ENCODE peak calls at places on chromosomes 3 and 15, in six cellular contexts. One of them, this sample, is unnamed.

GRCh38 chr3:114892880-114893279 is 254.2 kb downstream of the ZBTB20 start:
- DNase-seq in endothelial cell of umbilical vein: no peak
- DNase-seq in body of pancreas: peak; percentile 61
- DNase-seq in H54: no peak
- DNase-seq in GM12878: no peak
- DNase-seq in stomach: no peak
- DNase-seq in this sample: no peak

GRCh38 chr3:169664034-169664820 is 715 bp upstream of the MECOM start:
- DNase-seq in endothelial cell of umbilical vein: peak; percentile 71
- DNase-seq in H54: no peak
- DNase-seq in GM12878: no peak
- DNase-seq in stomach: peak; percentile 43
- DNase-seq in body of pancreas: peak; percentile 44
- DNase-seq in this sample: peak; percentile 46

GRCh38 chr3:186471781-186472180 is 72.4 kb downstream of the CRYGS start:
- DNase-seq in H54: no peak
- DNase-seq in stomach: no peak
- DNase-seq in body of pancreas: no peak
- DNase-seq in GM12878: no peak
- DNase-seq in endothelial cell of umbilical vein: no peak
- DNase-seq in this sample: no peak

GRCh38 chr15:64897345-64897985 is 14.2 kb upstream of the ANKDD1A start:
- DNase-seq in stomach: peak; percentile 74
- DNase-seq in H54: peak; percentile 49
- DNase-seq in body of pancreas: peak; percentile 28
- DNase-seq in GM12878: no peak
- DNase-seq in endothelial cell of umbilical vein: peak; percentile 76
- DNase-seq in this sample: no peak

GRCh38 chr3:113183748-113184661 is 27.4 kb upstream of the BOC start:
- DNase-seq in endothelial cell of umbilical vein: peak; percentile 3
- DNase-seq in body of pancreas: peak; percentile 7
- DNase-seq in H54: no peak
- DNase-seq in GM12878: no peak
- DNase-seq in stomach: no peak
- DNase-seq in this sample: no peak

GRCh38 chr3:28726840-28727239 is 378.2 kb upstream of the AZI2 start:
- DNase-seq in stomach: peak; percentile 54
- DNase-seq in body of pancreas: peak; percentile 88
- DNase-seq in GM12878: peak; percentile 8
- DNase-seq in H54: peak; percentile 23
- DNase-seq in endothelial cell of umbilical vein: peak; percentile 59
- DNase-seq in this sample: no peak

GRCh38 chr15:58477228-58477627 is 45.4 kb downstream of the LIPC start:
- DNase-seq in stomach: no peak
- DNase-seq in endothelial cell of umbilical vein: peak; percentile 35
- DNase-seq in body of pancreas: no peak
- DNase-seq in H54: no peak
- DNase-seq in GM12878: no peak
- DNase-seq in this sample: no peak

GRCh38 chr3:173690542-173690941 is 293.0 kb downstream of the NLGN1 start:
- DNase-seq in body of pancreas: no peak
- DNase-seq in stomach: no peak
- DNase-seq in endothelial cell of umbilical vein: no peak
- DNase-seq in GM12878: no peak
- DNase-seq in H54: no peak
- DNase-seq in this sample: no peak

GRCh38 chr3:150227839-150228238 is 180.3 kb upstream of the TSC22D2 start:
- DNase-seq in stomach: peak; percentile 37
- DNase-seq in H54: peak; percentile 28
- DNase-seq in GM12878: no peak
- DNase-seq in body of pancreas: peak; percentile 66
- DNase-seq in endothelial cell of umbilical vein: peak; percentile 72
- DNase-seq in this sample: peak; percentile 31

GRCh38 chr3:38334656-38335055 is 11.9 kb upstream of the XYLB start:
- DNase-seq in H54: no peak
- DNase-seq in stomach: no peak
- DNase-seq in GM12878: no peak
- DNase-seq in body of pancreas: no peak
- DNase-seq in endothelial cell of umbilical vein: no peak
- DNase-seq in this sample: no peak

GRCh38 chr3:56323986-56324420 is 144.3 kb downstream of the ERC2 start:
- DNase-seq in body of pancreas: no peak
- DNase-seq in H54: peak; percentile 52
- DNase-seq in stomach: no peak
- DNase-seq in endothelial cell of umbilical vein: peak; percentile 78
- DNase-seq in GM12878: no peak
- DNase-seq in this sample: no peak

GRCh38 chr3:172323894-172324590 is 124.2 kb downstream of the GHSR start:
- DNase-seq in endothelial cell of umbilical vein: no peak
- DNase-seq in stomach: peak; percentile 43
- DNase-seq in body of pancreas: peak; percentile 56
- DNase-seq in H54: no peak
- DNase-seq in GM12878: no peak
- DNase-seq in this sample: no peak

GRCh38 chr3:115475178-115476041 is 147.9 kb upstream of the GAP43 start:
- DNase-seq in body of pancreas: no peak
- DNase-seq in stomach: no peak
- DNase-seq in GM12878: no peak
- DNase-seq in H54: no peak
- DNase-seq in endothelial cell of umbilical vein: no peak
- DNase-seq in this sample: no peak

GRCh38 chr15:90571063-90571541 is 41.4 kb downstream of the CRTC3 start:
- DNase-seq in GM12878: no peak
- DNase-seq in body of pancreas: no peak
- DNase-seq in H54: peak; percentile 23
- DNase-seq in endothelial cell of umbilical vein: no peak
- DNase-seq in stomach: no peak
- DNase-seq in this sample: peak; percentile 68

GRCh38 chr3:74139648-74140047 is 474.8 kb downstream of the CNTN3 start:
- DNase-seq in GM12878: no peak
- DNase-seq in body of pancreas: no peak
- DNase-seq in H54: no peak
- DNase-seq in stomach: no peak
- DNase-seq in endothelial cell of umbilical vein: no peak
- DNase-seq in this sample: no peak

GRCh38 chr3:110381992-110382391 is 689.6 kb upstream of the NECTIN3 start:
- DNase-seq in endothelial cell of umbilical vein: no peak
- DNase-seq in GM12878: no peak
- DNase-seq in H54: no peak
- DNase-seq in stomach: no peak
- DNase-seq in body of pancreas: no peak
- DNase-seq in this sample: no peak

GRCh38 chr3:126212629-126213375 is 32.4 kb upstream of the ALDH1L1 start:
- DNase-seq in GM12878: no peak
- DNase-seq in endothelial cell of umbilical vein: peak; percentile 47
- DNase-seq in body of pancreas: peak; percentile 68
- DNase-seq in H54: no peak
- DNase-seq in stomach: peak; percentile 32
- DNase-seq in this sample: peak; percentile 55

GRCh38 chr3:142828703-142829304 is 60.1 kb downstream of the PCOLCE2 start:
- DNase-seq in GM12878: peak; percentile 31
- DNase-seq in stomach: peak; percentile 83
- DNase-seq in endothelial cell of umbilical vein: peak; percentile 75
- DNase-seq in H54: peak; percentile 63
- DNase-seq in body of pancreas: peak; percentile 89
- DNase-seq in this sample: peak; percentile 36

GRCh38 chr3:156148946-156149348 is 28.6 kb downstream of the KCNAB1 start:
- DNase-seq in endothelial cell of umbilical vein: peak; percentile 82
- DNase-seq in GM12878: no peak
- DNase-seq in body of pancreas: no peak
- DNase-seq in H54: no peak
- DNase-seq in stomach: no peak
- DNase-seq in this sample: no peak

GRCh38 chr15:44836094-44836493 is 99.8 kb downstream of the TRIM69 start:
- DNase-seq in body of pancreas: no peak
- DNase-seq in H54: no peak
- DNase-seq in GM12878: no peak
- DNase-seq in endothelial cell of umbilical vein: no peak
- DNase-seq in stomach: no peak
- DNase-seq in this sample: no peak

GRCh38 chr3:57559526-57559925 is 3.5 kb downstream of the PDE12 start:
- DNase-seq in H54: no peak
- DNase-seq in stomach: no peak
- DNase-seq in GM12878: no peak
- DNase-seq in endothelial cell of umbilical vein: no peak
- DNase-seq in body of pancreas: no peak
- DNase-seq in this sample: no peak

DNA sequence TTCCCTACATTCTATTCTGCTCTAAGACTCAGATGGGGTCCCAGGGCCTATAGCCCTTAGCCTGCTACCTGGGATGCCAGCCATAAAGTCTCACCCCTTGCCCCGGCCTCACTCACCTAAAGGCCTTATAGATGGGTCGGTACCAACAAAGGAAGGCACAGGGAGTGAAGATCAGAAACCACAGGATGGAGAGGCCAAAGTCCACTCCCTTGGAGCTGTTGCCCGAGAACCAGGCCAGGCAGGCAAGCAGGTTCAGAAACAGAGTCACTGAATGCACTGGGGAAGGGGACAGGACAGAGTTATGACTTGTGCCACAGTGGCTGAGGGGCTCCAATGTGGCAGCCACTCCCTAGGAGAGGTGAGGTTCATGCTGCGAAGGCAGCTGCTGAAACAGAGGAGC is 7.4 kb upstream of the ULK3 start:
- DNase-seq in H54: no peak
- DNase-seq in endothelial cell of umbilical vein: no peak
- DNase-seq in body of pancreas: no peak
- DNase-seq in GM12878: no peak
- DNase-seq in stomach: no peak
- DNase-seq in this sample: no peak
- TF ChIP-seq POLR2A in H54: no peak
- TF ChIP-seq POLR2A in endothelial cell of umbilical vein: no peak
- TF ChIP-seq POLR2A in body of pancreas: no peak
- TF ChIP-seq POLR2A in GM12878: no peak
- TF ChIP-seq POLR2A in stomach: no peak
- TF ChIP-seq POLR2A in this sample: no peak

DNA sequence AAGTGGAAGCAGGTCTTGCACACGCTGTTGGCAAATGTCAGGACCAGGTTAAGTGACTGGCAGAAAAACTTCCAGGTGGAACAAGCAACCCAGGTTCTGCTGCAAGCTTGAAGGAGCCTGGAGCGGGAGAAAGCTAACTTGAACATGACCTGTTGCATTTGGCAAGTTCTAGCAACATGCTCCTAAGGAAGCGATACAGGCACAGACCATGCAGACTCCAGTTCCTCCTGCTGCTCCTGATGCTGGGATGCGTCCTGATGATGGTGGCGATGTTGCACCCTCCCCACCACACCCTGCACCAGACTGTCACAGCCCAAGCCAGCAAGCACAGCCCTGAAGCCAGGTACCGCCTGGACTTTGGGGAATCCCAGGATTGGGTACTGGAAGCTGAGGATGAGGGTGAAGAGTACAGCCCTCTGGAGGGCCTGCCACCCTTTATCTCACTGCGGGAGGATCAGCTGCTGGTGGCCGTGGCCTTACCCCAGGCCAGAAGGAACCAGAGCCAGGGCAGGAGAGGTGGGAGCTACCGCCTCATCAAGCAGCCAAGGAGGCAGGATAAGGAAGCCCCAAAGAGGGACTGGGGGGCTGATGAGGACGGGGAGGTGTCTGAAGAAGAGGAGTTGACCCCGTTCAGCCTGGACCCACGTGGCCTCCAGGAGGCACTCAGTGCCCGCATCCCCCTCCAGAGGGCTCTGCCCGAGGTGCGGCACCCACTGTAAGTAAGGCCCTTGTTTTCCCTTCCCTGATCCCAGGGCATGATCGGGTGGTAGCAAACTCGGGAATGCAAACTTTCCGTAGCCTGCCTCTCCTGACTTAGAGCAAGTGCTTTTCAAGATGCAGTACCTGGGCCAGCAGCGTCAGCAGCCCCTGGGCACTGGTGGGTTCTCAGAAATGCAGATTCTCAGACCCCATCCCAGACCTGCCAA is 759 bp downstream of the GALNT15 start:
- DNase-seq in endothelial cell of umbilical vein: no peak
- DNase-seq in GM12878: no peak
- DNase-seq in stomach: no peak
- DNase-seq in H54: no peak
- DNase-seq in body of pancreas: no peak
- DNase-seq in this sample: no peak
- TF ChIP-seq POLR2A in endothelial cell of umbilical vein: no peak
- TF ChIP-seq POLR2A in GM12878: no peak
- TF ChIP-seq POLR2A in stomach: no peak
- TF ChIP-seq POLR2A in H54: no peak
- TF ChIP-seq POLR2A in body of pancreas: no peak
- TF ChIP-seq POLR2A in this sample: no peak

DNA sequence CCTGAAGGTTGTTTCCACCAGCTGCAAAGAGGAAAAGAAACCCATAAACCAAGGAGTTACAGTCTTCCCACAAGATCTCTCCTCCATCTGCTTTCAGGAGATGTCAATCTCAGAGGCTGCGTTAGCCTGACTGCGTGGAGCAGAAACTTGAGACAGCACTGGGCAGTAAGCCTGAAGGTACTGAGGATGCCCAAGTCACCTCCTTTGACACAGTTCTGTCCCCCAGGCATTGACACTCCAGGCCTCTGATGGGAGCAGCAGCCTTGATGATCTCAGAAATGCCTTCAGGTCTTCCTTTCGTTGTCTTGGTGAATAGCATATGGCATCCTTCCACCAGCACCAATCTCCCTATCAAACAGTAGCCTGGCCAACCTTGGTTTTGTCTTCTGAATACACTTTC is 89.3 kb downstream of the OXNAD1 start:
- DNase-seq in stomach: no peak
- DNase-seq in endothelial cell of umbilical vein: no peak
- DNase-seq in body of pancreas: no peak
- DNase-seq in H54: no peak
- DNase-seq in GM12878: no peak
- DNase-seq in this sample: no peak
- TF ChIP-seq POLR2A in stomach: no peak
- TF ChIP-seq POLR2A in endothelial cell of umbilical vein: no peak
- TF ChIP-seq POLR2A in body of pancreas: no peak
- TF ChIP-seq POLR2A in H54: no peak
- TF ChIP-seq POLR2A in GM12878: no peak
- TF ChIP-seq POLR2A in this sample: no peak

DNA sequence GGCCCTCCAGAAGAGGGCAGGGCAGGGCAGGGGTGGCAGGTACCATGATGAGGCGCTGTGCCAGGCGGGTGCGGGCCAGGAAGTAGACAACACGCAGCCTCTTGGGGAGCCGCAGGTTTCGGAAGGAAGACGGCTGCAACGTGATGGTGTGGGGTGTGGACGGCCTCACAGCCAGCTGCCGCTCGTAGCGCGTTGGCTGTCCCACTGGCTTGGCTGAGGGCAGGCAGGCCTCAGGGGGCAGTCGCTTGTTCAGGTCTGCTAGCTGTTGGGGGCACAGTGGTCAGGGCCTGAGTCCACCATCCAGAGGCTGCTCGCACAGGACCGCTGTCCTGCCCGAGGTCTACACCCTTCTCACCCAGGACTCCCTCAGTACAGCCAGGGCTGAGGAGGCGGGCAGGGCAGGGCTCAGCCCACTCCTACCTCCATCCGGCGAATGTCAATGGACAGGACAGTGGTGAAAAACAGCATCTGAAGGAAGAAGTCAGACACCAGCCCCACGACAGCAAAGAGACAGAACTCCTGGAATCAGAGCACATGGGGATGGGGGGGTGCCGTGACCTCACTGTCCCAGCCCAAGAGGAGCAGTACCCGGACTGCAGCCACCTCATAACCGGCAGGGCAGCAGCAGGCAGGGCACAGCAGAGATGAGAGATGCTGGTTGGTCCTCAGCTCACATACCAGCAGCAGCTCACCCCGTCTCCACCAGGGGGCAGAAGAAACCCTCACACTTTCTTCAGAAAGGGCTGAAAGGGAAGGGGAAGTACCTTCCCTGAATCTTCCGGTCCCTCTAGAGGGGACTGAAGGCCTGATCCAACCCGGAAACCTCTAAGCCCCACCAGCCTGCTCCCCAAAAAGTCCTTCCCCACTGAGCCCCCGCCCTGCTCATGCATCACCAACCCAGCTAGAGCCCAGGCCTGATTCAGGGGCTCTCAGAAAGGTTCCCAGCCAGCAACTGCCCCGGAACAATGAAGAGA is 40.0 kb downstream of the PTPN23 start:
- DNase-seq in H54: peak; percentile 94
- DNase-seq in body of pancreas: peak; percentile 92
- DNase-seq in endothelial cell of umbilical vein: peak; percentile 82
- DNase-seq in stomach: peak; percentile 91
- DNase-seq in GM12878: peak; percentile 65
- DNase-seq in this sample: peak; percentile 89
- TF ChIP-seq POLR2A in H54: no peak
- TF ChIP-seq POLR2A in body of pancreas: no peak
- TF ChIP-seq POLR2A in endothelial cell of umbilical vein: no peak
- TF ChIP-seq POLR2A in stomach: no peak
- TF ChIP-seq POLR2A in GM12878: no peak
- TF ChIP-seq POLR2A in this sample: peak; percentile 25

This sample was measured in Peyer's patch.